ENCODE peak calls at places on chromosomes 3 and 15, in six cellular contexts. F, A, C, S, X and U are unnamed samples.

GRCh38 chr3:12553921-12554391 is 2.9 kb upstream of the MKRN2 start:
- DNase-seq in A (peak), S (peak), C (peak), F (peak), X (no peak), U (no peak)

GRCh38 chr15:31464216-31465082 is 137.8 kb downstream of the KLF13 start:
- DNase-seq in C (peak), F (no peak), S (peak), A (no peak), X (no peak), U (no peak)

GRCh38 chr15:39936187-39936586 is 2.3 kb downstream of the EIF2AK4 start:
- DNase-seq in A (peak), S (peak), X (no peak), F (peak), C (no peak), U (no peak)

GRCh38 chr3:20401253-20401652 is 215.2 kb upstream of the SGO1 start:
- DNase-seq in S (peak), X (no peak), C (no peak), F (peak), A (peak), U (no peak)

GRCh38 chr3:159824341-159824740 is 164.3 kb upstream of the IL12A start:
- DNase-seq in C (no peak), S (peak), X (peak), F (peak), A (peak), U (no peak)

GRCh38 chr3:108845709-108846293 is 23.2 kb downstream of the TRAT1 start:
- DNase-seq in C (no peak), X (no peak), S (no peak), F (no peak), A (no peak), U (no peak)

GRCh38 chr3:184354121-184354728 is 7.2 kb downstream of the CLCN2 start:
- DNase-seq in F (no peak), C (peak), A (peak), S (peak), X (no peak), U (peak)

GRCh38 chr3:149080011-149080698 is 6.2 kb downstream of the HLTF start:
- DNase-seq in F (peak), C (no peak), S (no peak), A (peak), X (no peak), U (no peak)

GRCh38 chr3:56783644-56784451 is 17.9 kb downstream of the ARHGEF3 start:
- DNase-seq in F (peak), A (peak), X (peak), S (peak), C (peak), U (peak)

GRCh38 chr15:29418931-29419330 is 149.3 kb upstream of the NSMCE3 start:
- DNase-seq in A (no peak), C (peak), S (no peak), X (no peak), F (no peak), U (no peak)

GRCh38 chr3:109553573-109554371 is 216.4 kb upstream of the DPPA4 start:
- DNase-seq in C (no peak), X (no peak), F (peak), A (peak), S (peak), U (no peak)

GRCh38 chr3:58177747-58178527 is 32.8 kb downstream of the DNASE1L3 start:
- DNase-seq in S (peak), X (no peak), F (peak), C (peak), A (peak), U (peak)

GRCh38 chr3:65575376-65575840 is 463.3 kb downstream of the MAGI1 start:
- DNase-seq in C (no peak), X (peak), F (peak), S (peak), A (peak), U (no peak)